ENCODE peak calls at places on chromosomes 12 and 14, in five cellular contexts. One of them, this sample, is unnamed.

GRCh38 chr14:34650786-34651584 is 21.0 kb upstream of the SNX6 start:
- DNase-seq in NCI-H345: no peak
- DNase-seq in CD8-positive, alpha-beta memory T cell: no peak
- DNase-seq in naive thymus-derived CD8-positive, alpha-beta T cell: no peak
- DNase-seq in mesenchymal stem cell: peak
- DNase-seq in this sample: no peak

GRCh38 chr14:64723691-64724577 is 19.7 kb downstream of the PLEKHG3 start:
- DNase-seq in CD8-positive, alpha-beta memory T cell: peak
- DNase-seq in naive thymus-derived CD8-positive, alpha-beta T cell: no peak
- DNase-seq in mesenchymal stem cell: peak
- DNase-seq in NCI-H345: peak
- DNase-seq in this sample: no peak

GRCh38 chr12:110704750-110705149 is 15.8 kb upstream of the HVCN1 start:
- DNase-seq in naive thymus-derived CD8-positive, alpha-beta T cell: no peak
- DNase-seq in NCI-H345: peak
- DNase-seq in mesenchymal stem cell: no peak
- DNase-seq in CD8-positive, alpha-beta memory T cell: no peak
- DNase-seq in this sample: peak

GRCh38 chr14:88834883-88835431 is 10.5 kb downstream of the TTC8 start:
- DNase-seq in CD8-positive, alpha-beta memory T cell: no peak
- DNase-seq in naive thymus-derived CD8-positive, alpha-beta T cell: no peak
- DNase-seq in NCI-H345: no peak
- DNase-seq in mesenchymal stem cell: peak
- DNase-seq in this sample: no peak

GRCh38 chr12:11144297-11144696 is 9.9 kb upstream of the TAS2R30 start:
- DNase-seq in CD8-positive, alpha-beta memory T cell: no peak
- DNase-seq in naive thymus-derived CD8-positive, alpha-beta T cell: no peak
- DNase-seq in NCI-H345: no peak
- DNase-seq in mesenchymal stem cell: no peak
- DNase-seq in this sample: no peak

GRCh38 chr12:28780096-28780495 is 369.0 kb upstream of the FAR2 start:
- DNase-seq in NCI-H345: no peak
- DNase-seq in CD8-positive, alpha-beta memory T cell: no peak
- DNase-seq in naive thymus-derived CD8-positive, alpha-beta T cell: no peak
- DNase-seq in mesenchymal stem cell: peak
- DNase-seq in this sample: no peak

GRCh38 chr12:123966596-123966995 is 6.0 kb downstream of the CCDC92 start:
- DNase-seq in mesenchymal stem cell: no peak
- DNase-seq in naive thymus-derived CD8-positive, alpha-beta T cell: no peak
- DNase-seq in CD8-positive, alpha-beta memory T cell: no peak
- DNase-seq in NCI-H345: no peak
- DNase-seq in this sample: no peak

GRCh38 chr14:98290596-98290995 is 981.4 kb downstream of the BCL11B start:
- DNase-seq in CD8-positive, alpha-beta memory T cell: no peak
- DNase-seq in NCI-H345: no peak
- DNase-seq in mesenchymal stem cell: no peak
- DNase-seq in naive thymus-derived CD8-positive, alpha-beta T cell: no peak
- DNase-seq in this sample: no peak

GRCh38 chr14:60756847-60757246 is 22.3 kb downstream of the MNAT1 start:
- DNase-seq in CD8-positive, alpha-beta memory T cell: no peak
- DNase-seq in naive thymus-derived CD8-positive, alpha-beta T cell: no peak
- DNase-seq in mesenchymal stem cell: no peak
- DNase-seq in NCI-H345: no peak
- DNase-seq in this sample: no peak

GRCh38 chr12:4526923-4527546 is 11.7 kb upstream of the RAD51AP1 start:
- DNase-seq in mesenchymal stem cell: peak
- DNase-seq in CD8-positive, alpha-beta memory T cell: peak
- DNase-seq in naive thymus-derived CD8-positive, alpha-beta T cell: peak
- DNase-seq in NCI-H345: peak
- DNase-seq in this sample: peak

GRCh38 chr12:74957231-74957630 is 252.4 kb downstream of the KCNC2 start:
- DNase-seq in CD8-positive, alpha-beta memory T cell: no peak
- DNase-seq in naive thymus-derived CD8-positive, alpha-beta T cell: no peak
- DNase-seq in mesenchymal stem cell: no peak
- DNase-seq in NCI-H345: no peak
- DNase-seq in this sample: no peak

GRCh38 chr12:111777345-111778045 is 10.8 kb downstream of the ALDH2 start:
- DNase-seq in mesenchymal stem cell: no peak
- DNase-seq in NCI-H345: no peak
- DNase-seq in CD8-positive, alpha-beta memory T cell: no peak
- DNase-seq in naive thymus-derived CD8-positive, alpha-beta T cell: no peak
- DNase-seq in this sample: peak